ENCODE peak calls at places on chromosomes 13 and 19, in nine cellular contexts. Y is AG10803, H is fibroblast of mammary gland, N is fibroblast of the aortic adventitia, D is astrocyte, T is anterior cingulate cortex, C is NCI-H1092, K is bronchial epithelial cell, M is progenitor cell of endocrine pancreas. A is an unnamed sample.

GRCh38 chr13:95382411-95382810 is 81.2 kb upstream of the ABCC4 start:
- DNase-seq in N (no peak), Y (no peak), H (no peak), C (no peak), M (no peak), D (no peak), K (peak; percentile 68), T (no peak), A (no peak)

GRCh38 chr19:3049089-3049488 is 13.2 kb downstream of the TLE5 start:
- DNase-seq in M (no peak), C (no peak), Y (no peak), T (no peak), D (no peak), H (no peak), K (no peak), N (no peak), A (no peak)

GRCh38 chr19:23698711-23699520 is 11.9 kb upstream of the ZNF675 start:
- DNase-seq in T (no peak), D (no peak), C (no peak), N (no peak), H (no peak), K (peak; percentile 31), M (no peak), Y (no peak), A (no peak)

GRCh38 chr13:42354246-42355117 is 82.5 kb downstream of the AKAP11 start:
- DNase-seq in C (no peak), Y (peak; percentile 25), D (peak; percentile 91), T (no peak), H (peak; percentile 76), N (peak; percentile 84), K (peak; percentile 74), M (no peak), A (no peak)

GRCh38 chr13:101536079-101536478 is 83.6 kb downstream of the ITGBL1 start:
- DNase-seq in K (no peak), H (no peak), Y (no peak), D (no peak), C (no peak), T (no peak), N (no peak), M (no peak), A (no peak)

GRCh38 chr13:30774214-30774730 is 38.9 kb downstream of the ALOX5AP start:
- DNase-seq in H (no peak), N (no peak), D (no peak), M (no peak), T (no peak), K (no peak), Y (no peak), C (no peak), A (no peak)

GRCh38 chr19:34972163-34972705 is 8.2 kb upstream of the ZNF792 start:
- DNase-seq in D (no peak), T (no peak), Y (no peak), C (no peak), K (no peak), H (no peak), M (no peak), N (no peak), A (no peak)

GRCh38 chr19:13961826-13962737 is 9.8 kb downstream of the DCAF15 start:
- DNase-seq in C (no peak), T (no peak), M (no peak), H (peak; percentile 25), N (no peak), D (no peak), Y (no peak), K (no peak), A (no peak)

GRCh38 chr19:10998045-10998533 is 37.3 kb downstream of the SMARCA4 start:
- DNase-seq in K (no peak), N (no peak), T (no peak), C (no peak), M (no peak), Y (no peak), D (no peak), H (peak; percentile 81), A (no peak)

GRCh38 chr13:24263652-24264051 is 45.7 kb upstream of the C1QTNF9 start:
- DNase-seq in N (peak; percentile 45), T (no peak), D (peak; percentile 61), M (no peak), Y (peak; percentile 40), C (no peak), H (no peak), K (no peak), A (no peak)

GRCh38 chr19:14871619-14872230 is 14.2 kb downstream of the OR7A17 start:
- DNase-seq in T (no peak), C (no peak), D (no peak), Y (peak; percentile 8), H (peak; percentile 11), K (peak; percentile 18), N (peak; percentile 23), M (no peak), A (peak; percentile 32)

GRCh38 chr13:39699274-39699673 is 43.8 kb downstream of the COG6 start:
- DNase-seq in N (no peak), H (no peak), C (no peak), M (no peak), K (no peak), Y (no peak), T (no peak), D (no peak), A (no peak)

GRCh38 chr19:49128545-49129237 is 9.3 kb downstream of the PPFIA3 start:
- DNase-seq in Y (no peak), K (no peak), H (no peak), D (no peak), M (no peak), C (no peak), T (no peak), N (no peak), A (no peak)